ENCODE peak calls at places on chromosomes 16 and 17, in seven cellular contexts. J is COR-L47; G is AG04450; A is stimulated activated CD4-positive, alpha-beta T cell treated with anti-CD3 and anti-CD28 coated beads, TNF-alpha, amount 100 ng/mL, for 1 hour; E is stimulated activated CD8-positive, alpha-beta memory T cell treated with anti-CD3 and anti-CD28 coated beads, Interleukin-4, amount 100 ng/mL, for 1 hour; Q is NCI-H1436 treated with DMSO at 0.1 percent for 48 hours; M is posterior vena cava. F is an unnamed sample.

GRCh38 chr16:46743232-46743719 is 4.9 kb downstream of the MYLK3 start:
- DNase-seq in J (no peak), G (no peak), A (no peak), E (no peak), Q (no peak), M (peak), F (peak)

GRCh38 chr17:55366020-55366481 is 55.6 kb downstream of the MMD start:
- DNase-seq in J (no peak), G (no peak), A (no peak), E (no peak), Q (no peak), M (no peak), F (no peak)

GRCh38 chr16:83926726-83927397 is 26.2 kb upstream of the OSGIN1 start:
- DNase-seq in J (peak), G (peak), A (no peak), E (peak), Q (no peak), M (peak), F (no peak)

GRCh38 chr16:87132361-87133014 is 184.7 kb downstream of the C16orf95 start:
- DNase-seq in J (no peak), G (peak), A (no peak), E (no peak), Q (no peak), M (peak), F (peak)

GRCh38 chr16:28977703-28978641 is 3.4 kb downstream of the SPNS1 start:
- DNase-seq in J (no peak), G (no peak), A (no peak), E (no peak), Q (no peak), M (no peak), F (no peak)

GRCh38 chr16:75012380-75013081 is 13.7 kb downstream of the ZNRF1 start:
- DNase-seq in J (no peak), G (no peak), A (no peak), E (no peak), Q (no peak), M (no peak), F (no peak)

GRCh38 chr16:574021-574760 is 4.4 kb downstream of the PIGQ start:
- DNase-seq in J (no peak), G (no peak), A (no peak), E (no peak), Q (no peak), M (no peak), F (no peak)

GRCh38 chr16:634051-634670 is 1.9 kb downstream of the METTL26 start:
- DNase-seq in J (no peak), G (no peak), A (no peak), E (no peak), Q (no peak), M (no peak), F (no peak)

GRCh38 chr16:8869212-8869987 is 594 bp upstream of the CARHSP1 start:
- DNase-seq in J (no peak), G (no peak), A (no peak), E (no peak), Q (no peak), M (no peak), F (no peak)

GRCh38 chr17:80774643-80775281 is 216.9 kb upstream of the CHMP6 start:
- DNase-seq in J (no peak), G (no peak), A (no peak), E (no peak), Q (no peak), M (peak), F (peak)

GRCh38 chr17:69451416-69452394 is 37.2 kb downstream of the MAP2K6 start:
- DNase-seq in J (no peak), G (no peak), A (no peak), E (no peak), Q (no peak), M (no peak), F (no peak)

GRCh38 chr17:42268236-42268635 is 8.0 kb downstream of the STAT5B start:
- DNase-seq in J (no peak), G (no peak), A (no peak), E (no peak), Q (no peak), M (no peak), F (no peak)

GRCh38 chr17:82863941-82864720 is 24.3 kb upstream of the ZNF750 start:
- DNase-seq in J (peak), G (peak), A (peak), E (peak), Q (no peak), M (peak), F (no peak)

GRCh38 chr16:89491238-89491869 is 993 bp upstream of the ANKRD11 start:
- DNase-seq in J (no peak), G (no peak), A (no peak), E (no peak), Q (no peak), M (no peak), F (no peak)

GRCh38 chr17:19940722-19941464 is 36.7 kb downstream of the AKAP10 start:
- DNase-seq in J (no peak), G (no peak), A (no peak), E (no peak), Q (no peak), M (no peak), F (no peak)

GRCh38 chr16:85959686-85960085 is 60.7 kb downstream of the IRF8 start:
- DNase-seq in J (no peak), G (no peak), A (no peak), E (no peak), Q (no peak), M (no peak), F (no peak)

GRCh38 chr17:28381141-28381825 is 9.8 kb downstream of the SARM1 start:
- DNase-seq in J (no peak), G (no peak), A (no peak), E (no peak), Q (no peak), M (peak), F (no peak)

F was measured in sigmoid colon.